ENCODE peak calls at places on chromosomes 12 and 14, in eight cellular contexts. I is AG08395; W is CD4-positive, alpha-beta memory T cell; S is stimulated activated CD4-positive, alpha-beta T cell treated with anti-CD3 and anti-CD28 coated beads, Interleukin-4, amount 100 ng/mL, for 24 hours; V is A549; L is foreskin melanocyte; P is gastrocnemius medialis; M is non-pigmented ciliary epithelial cell. U is an unnamed sample.

GRCh38 chr12:18446245-18446644 is 184.9 kb downstream of the PIK3C2G start:
- DNase-seq in I (no peak), W (no peak), S (no peak), V (no peak), L (no peak), P (no peak), M (no peak), U (no peak)

GRCh38 chr12:46678441-46678840 is 147.4 kb downstream of the SLC38A4 start:
- DNase-seq in I (no peak), W (no peak), S (no peak), V (no peak), L (no peak), P (no peak), M (no peak), U (no peak)

GRCh38 chr12:51407604-51408003 is 16.4 kb upstream of the GALNT6 start:
- DNase-seq in I (no peak), W (no peak), S (no peak), V (no peak), L (no peak), P (no peak), M (no peak), U (no peak)

GRCh38 chr14:54776361-54777001 is 126.1 kb downstream of the GCH1 start:
- DNase-seq in I (peak; percentile 71), W (peak; percentile 68), S (peak; percentile 82), V (no peak), L (no peak), P (no peak), M (no peak), U (peak; percentile 68)

GRCh38 chr12:56230449-56231183 is 765 bp downstream of the SLC39A5 start:
- DNase-seq in I (no peak), W (no peak), S (no peak), V (no peak), L (no peak), P (no peak), M (no peak), U (no peak)

GRCh38 chr12:62434504-62435336 is 31.9 kb upstream of the MON2 start:
- DNase-seq in I (no peak), W (no peak), S (no peak), V (no peak), L (no peak), P (no peak), M (no peak), U (peak; percentile 9)

GRCh38 chr12:13661005-13661887 is 320.2 kb downstream of the GRIN2B start:
- DNase-seq in I (peak; percentile 73), W (no peak), S (peak; percentile 14), V (peak; percentile 61), L (peak; percentile 24), P (peak; percentile 7), M (peak; percentile 11), U (peak; percentile 29)

GRCh38 chr12:176321-177181 is 37.4 kb downstream of the SLC6A12 start:
- DNase-seq in I (peak; percentile 83), W (no peak), S (no peak), V (peak; percentile 36), L (no peak), P (no peak), M (no peak), U (peak; percentile 36)

GRCh38 chr12:1864867-1865266 is 44.5 kb downstream of the LRTM2 start:
- DNase-seq in I (no peak), W (no peak), S (no peak), V (no peak), L (no peak), P (no peak), M (no peak), U (no peak)

GRCh38 chr14:98444077-98444476 is 827.9 kb downstream of the BCL11B start:
- DNase-seq in I (no peak), W (peak; percentile 70), S (no peak), V (no peak), L (no peak), P (no peak), M (no peak), U (no peak)

GRCh38 chr12:108641446-108642268 is 8.0 kb upstream of the SELPLG start:
- DNase-seq in I (no peak), W (no peak), S (no peak), V (no peak), L (no peak), P (no peak), M (no peak), U (no peak)

GRCh38 chr14:98826618-98827017 is 445.4 kb downstream of the BCL11B start:
- DNase-seq in I (no peak), W (no peak), S (no peak), V (no peak), L (no peak), P (no peak), M (no peak), U (peak; percentile 4)

GRCh38 chr12:121811434-121812319 is 7.9 kb downstream of the SETD1B start:
- DNase-seq in I (peak; percentile 86), W (peak; percentile 61), S (peak; percentile 67), V (peak; percentile 72), L (peak; percentile 42), P (no peak), M (no peak), U (peak; percentile 72)

GRCh38 chr12:59827767-59828166 is 231.9 kb downstream of the SLC16A7 start:
- DNase-seq in I (no peak), W (no peak), S (no peak), V (no peak), L (no peak), P (no peak), M (no peak), U (no peak)

GRCh38 chr12:98856897-98857540 is 211.9 kb downstream of the APAF1 start:
- DNase-seq in I (no peak), W (no peak), S (no peak), V (no peak), L (no peak), P (no peak), M (peak; percentile 35), U (no peak)

U was measured in MG63.